ENCODE peak calls at places on chromosomes 4 and X, in four cellular contexts. C, B, T and A are unnamed samples. For H3K27me3, the result is how much of the 10 kb centered on the place peaks cover.

GRCh38 chr4:7843831-7844230 is 95.8 kb downstream of the AFAP1 start:
- DNase-seq in C (no peak), B (no peak), T (no peak), A (no peak)

GRCh38 chr4:141220655-141221605 is at the start of gene ZNF330:
- DNase-seq in C (peak), B (peak), T (peak), A (peak)

GRCh38 chr4:175054980-175055379 is 136.8 kb downstream of the ADAM29 start:
- DNase-seq in C (no peak), B (no peak), T (no peak), A (no peak)

GRCh38 chrX:39497717-39498265 is 600.0 kb downstream of the BCOR start:
- DNase-seq in C (no peak), B (no peak), T (no peak), A (no peak)

GRCh38 chr4:84389406-84389805 is 109.7 kb downstream of the NKX6-1 start:
- DNase-seq in C (no peak), B (no peak), T (peak), A (no peak)

GRCh38 chr4:52051615-52052474 is 741 bp downstream of the SPATA18 start:
- DNase-seq in C (peak), B (peak), T (peak), A (peak)

GRCh38 chrX:111095974-111096870 is at the start of gene PAK3:
- DNase-seq in C (peak), B (peak), T (peak), A (peak)

GRCh38 chr4:74157743-74158560 is at the start of gene MTHFD2L:
- DNase-seq in C (peak), B (peak), T (peak), A (peak)

GRCh38 chrX:25001808-25002657 is 13.7 kb downstream of the ARX start:
- DNase-seq in C (no peak), B (peak), T (no peak), A (no peak)

GRCh38 chrX:106608016-106608415 is 3.8 kb upstream of the RADX start:
- DNase-seq in C (no peak), B (no peak), T (no peak), A (peak)

GRCh38 chr4:183960021-183960420 is 54.9 kb downstream of the STOX2 start:
- DNase-seq in C (peak), B (peak), T (peak), A (peak)

GRCh38 chr4:54226399-54227260 is 2.5 kb upstream of the PDGFRA start:
- DNase-seq in C (peak), B (peak), T (peak), A (no peak)
- H3K27me3 ChIP-seq in C (half or more), B (under half), T (under half), A (under half)

DNA sequence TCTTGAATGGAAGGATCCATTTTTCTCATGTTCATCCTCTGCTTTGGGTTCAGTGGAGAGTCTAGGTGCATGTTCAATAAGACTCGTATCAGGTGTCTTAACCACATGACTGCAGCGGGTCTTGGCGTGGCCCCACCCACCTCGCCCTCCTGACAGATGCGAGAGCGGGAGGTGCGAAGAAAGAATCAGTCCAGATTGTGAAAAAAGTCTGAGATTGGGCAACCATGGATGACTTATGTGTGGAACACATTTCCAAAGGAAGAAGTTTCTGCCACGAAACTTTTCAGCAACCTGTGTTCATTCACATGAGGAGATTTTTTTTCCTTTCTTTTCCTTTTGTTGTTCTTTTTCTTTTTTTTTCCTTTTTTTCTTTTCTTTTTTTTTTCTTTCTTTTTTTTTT is 66.8 kb downstream of the NSD2 start:
- DNase-seq in C (no peak), B (no peak), T (no peak), A (peak)
- H3K4me3 ChIP-seq in C (no peak), B (no peak), T (no peak), A (no peak)

GRCh38 chr4:40506492-40506891 is 123.2 kb downstream of the RBM47 start:
- DNase-seq in C (no peak), B (no peak), T (no peak), A (peak)

GRCh38 chr4:40502936-40503335 is 126.7 kb downstream of the RBM47 start:
- DNase-seq in C (no peak), B (no peak), T (no peak), A (peak)

GRCh38 chr4:40511017-40511614 is 118.5 kb downstream of the RBM47 start:
- DNase-seq in C (no peak), B (no peak), T (no peak), A (no peak)

GRCh38 chr4:40506066-40506465 is 123.6 kb downstream of the RBM47 start:
- DNase-seq in C (no peak), B (peak), T (no peak), A (peak)

GRCh38 chr4:40507977-40508376 is 121.7 kb downstream of the RBM47 start:
- DNase-seq in C (no peak), B (peak), T (no peak), A (no peak)
- TF ChIP-seq CTCF in C (no peak), B (peak), T (no peak), A (no peak)

GRCh38 chrX:1205681-1206611 is 6.5 kb downstream of the CRLF2 start:
- DNase-seq in C (no peak), B (peak), T (peak), A (peak)
- H3K27me3 ChIP-seq in C (under half), B (under half), T (under half), A (under half)

GRCh38 chrX:413322-414201 is 26.9 kb upstream of the PPP2R3B start:
- DNase-seq in C (no peak), B (no peak), T (peak), A (no peak)
- H3K4me3 ChIP-seq in C (no peak), B (no peak), T (peak), A (no peak)

DNA sequence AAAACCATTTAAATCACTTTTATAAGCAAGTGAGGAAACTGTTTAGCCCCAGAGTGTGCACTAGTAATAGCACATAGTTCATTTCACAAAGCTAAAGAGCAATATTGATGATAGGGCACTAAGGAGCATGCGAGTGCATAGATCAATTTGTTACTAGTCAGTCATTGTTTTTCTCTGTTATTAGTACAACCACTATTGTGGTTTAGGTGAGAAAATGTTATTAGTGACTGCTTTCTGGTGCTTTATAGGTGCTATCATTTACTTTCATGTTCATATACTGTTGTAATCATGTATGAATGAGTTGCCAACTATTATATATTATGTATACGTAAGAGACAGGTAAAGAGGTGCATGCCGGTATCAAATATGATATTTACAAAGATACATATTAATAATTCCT is 113.8 kb downstream of the CCSER1 start:
- DNase-seq in C (no peak), B (no peak), T (no peak), A (no peak)
- TF ChIP-seq CTCF in C (no peak), B (no peak), T (no peak), A (no peak)

DNA sequence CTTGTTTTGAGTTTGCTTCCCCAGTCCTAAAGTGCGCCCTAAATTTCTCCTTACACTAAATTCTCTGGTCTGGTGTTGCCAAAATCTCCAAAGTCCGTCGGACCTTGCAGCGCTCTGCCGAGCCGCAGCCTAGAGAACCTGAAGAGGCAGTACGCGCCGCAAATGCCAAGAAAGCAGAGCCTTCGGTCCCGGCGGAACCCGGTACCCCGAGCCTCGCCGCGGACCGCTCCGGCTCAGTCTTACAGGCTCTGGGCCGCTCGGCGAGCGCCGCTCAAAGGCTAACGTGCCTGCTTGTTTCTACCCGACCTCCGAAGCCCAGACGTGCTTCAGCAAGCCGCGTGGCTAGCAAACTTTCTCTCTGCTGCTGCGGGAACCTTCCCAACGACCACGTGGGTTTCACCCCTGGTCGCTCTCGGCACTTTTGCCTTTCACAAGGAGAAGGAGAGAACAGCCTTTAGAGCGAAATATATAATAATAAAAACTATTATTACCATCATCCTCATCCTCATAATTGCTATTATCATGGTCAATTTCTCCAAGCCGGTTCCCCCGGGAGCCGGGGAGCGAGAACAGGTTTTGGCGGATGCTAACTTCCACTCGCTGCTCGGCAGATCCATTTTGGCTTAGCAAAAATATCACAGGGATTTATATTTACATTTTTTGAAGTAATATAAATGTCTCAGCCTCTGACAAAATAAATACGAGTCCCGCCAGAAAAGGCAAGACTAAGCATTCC is 2.2 kb upstream of the HTR2C start:
- DNase-seq in C (no peak), B (peak), T (no peak), A (no peak)
- H3K27me3 ChIP-seq in C (half or more), B (half or more), T (under half), A (under half)

GRCh38 chr4:47531241-47531953 is 46.3 kb downstream of the ATP10D start:
- DNase-seq in C (no peak), B (peak), T (peak), A (peak)

GRCh38 chr4:47528651-47529050 is 43.6 kb downstream of the ATP10D start:
- DNase-seq in C (no peak), B (no peak), T (peak), A (peak)

GRCh38 chr4:47532658-47533057 is 47.6 kb downstream of the ATP10D start:
- DNase-seq in C (no peak), B (no peak), T (no peak), A (peak)

GRCh38 chr4:47531954-47532321 is 46.9 kb downstream of the ATP10D start:
- DNase-seq in C (no peak), B (no peak), T (no peak), A (no peak)

DNA sequence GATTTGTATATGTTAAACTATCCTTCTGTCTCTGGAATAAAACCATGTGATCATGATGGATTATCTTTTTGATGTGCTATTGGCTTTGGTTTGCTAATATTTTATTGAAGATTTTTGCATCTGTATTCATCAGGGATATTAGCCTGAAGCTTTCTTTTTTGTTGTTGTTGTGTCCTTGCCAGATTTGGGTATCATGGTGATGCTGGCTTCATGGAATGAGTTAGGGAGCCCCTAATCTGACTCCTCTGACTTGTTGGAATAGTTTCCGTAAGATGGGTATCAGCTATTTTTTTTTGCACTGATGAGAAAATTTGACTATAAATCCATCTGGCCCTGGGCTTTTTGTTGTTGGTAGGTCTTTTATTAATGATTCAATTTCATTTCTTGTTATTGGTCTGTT is 45.7 kb downstream of the ATP10D start:
- DNase-seq in C (no peak), B (no peak), T (peak), A (no peak)
- H3K4me3 ChIP-seq in C (no peak), B (no peak), T (peak), A (no peak)

DNA sequence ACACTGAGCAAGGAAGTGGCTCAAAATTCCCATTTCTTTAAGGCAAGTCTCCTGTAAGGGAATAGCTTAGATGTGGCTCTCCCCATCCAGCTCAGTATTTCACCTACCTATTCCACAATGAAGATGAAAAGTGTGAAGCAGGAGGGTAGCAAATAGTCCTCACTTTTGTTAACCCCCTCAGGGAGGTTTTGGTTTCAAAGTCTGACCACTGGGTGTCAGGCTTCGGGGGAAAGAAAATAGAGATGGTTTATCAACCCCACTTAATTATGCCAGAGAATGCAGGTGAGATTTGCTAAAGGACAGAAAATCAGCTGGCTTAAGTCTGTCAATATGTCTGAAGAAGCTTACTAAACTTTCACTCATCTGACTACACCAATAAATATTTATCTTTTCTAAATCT is 69.5 kb downstream of the DHX15 start:
- DNase-seq in C (no peak), B (no peak), T (no peak), A (no peak)
- TF ChIP-seq CTCF in C (no peak), B (no peak), T (peak), A (no peak)

GRCh38 chrX:132031867-132032266 is 8.8 kb downstream of the STK26 start:
- DNase-seq in C (no peak), B (no peak), T (no peak), A (no peak)
- H3K27me3 ChIP-seq in C (under half), B (under half), T (under half), A (under half)